ENCODE peak calls at places on chromosomes 2 and 18, in nine cellular contexts. O is tibial artery; S is stimulated activated CD4-positive, alpha-beta T cell treated with anti-CD3 and anti-CD28 coated beads, Interleukin-15, amount 100 ng/mL, for 48 hours; Q is A172; G is AG10803; P is prostate gland; X is fibroblast of pulmonary artery; B is stimulated activated CD8-positive, alpha-beta memory T cell treated with anti-CD3 and anti-CD28 coated beads, Interleukin-4, amount 100 ng/mL, for 1 hour; H is endodermal cell. D is an unnamed sample.

GRCh38 chr18:51559198-51559901 is 361.9 kb upstream of the MEX3C start:
- DNase-seq in X (no peak), B (no peak), G (no peak), O (no peak), Q (no peak), S (no peak), H (peak; percentile 61), P (no peak), D (peak; percentile 71)

GRCh38 chr18:9951022-9951859 is 37.4 kb downstream of the VAPA start:
- DNase-seq in O (no peak), B (no peak), G (peak; percentile 78), H (peak; percentile 78), Q (peak; percentile 62), S (peak; percentile 2), X (peak; percentile 81), P (no peak), D (peak; percentile 89)

GRCh38 chr2:163774862-163775261 is 39.1 kb upstream of the FIGN start:
- DNase-seq in Q (peak; percentile 84), S (no peak), X (peak; percentile 88), G (peak; percentile 88), B (no peak), P (no peak), O (no peak), H (no peak), D (no peak)

GRCh38 chr2:106057206-106057605 is 136.9 kb downstream of the UXS1 start:
- DNase-seq in H (no peak), O (no peak), X (no peak), G (no peak), Q (peak; percentile 75), P (no peak), S (no peak), B (no peak), D (peak; percentile 46)

GRCh38 chr2:231683292-231683898 is 24.9 kb upstream of the PTMA start:
- DNase-seq in X (no peak), Q (no peak), B (no peak), G (no peak), S (no peak), O (no peak), H (no peak), P (no peak), D (no peak)

GRCh38 chr18:62778976-62779869 is 63.9 kb downstream of the PHLPP1 start:
- DNase-seq in H (no peak), B (no peak), S (no peak), O (no peak), G (no peak), Q (no peak), P (no peak), X (no peak), D (peak; percentile 77)

GRCh38 chr2:105042189-105042588 is 4.3 kb downstream of the MRPS9 start:
- DNase-seq in B (no peak), O (no peak), S (no peak), H (peak; percentile 55), Q (no peak), X (no peak), P (no peak), G (no peak), D (peak; percentile 49)

GRCh38 chr2:195388024-195388423 is 269.0 kb upstream of the SLC39A10 start:
- DNase-seq in O (no peak), P (no peak), B (no peak), Q (no peak), S (no peak), H (no peak), X (no peak), G (no peak), D (no peak)

GRCh38 chr2:227761734-227762476 is 16.2 kb downstream of the SCYGR8 start:
- DNase-seq in H (no peak), Q (no peak), B (no peak), X (no peak), P (no peak), G (peak; percentile 33), O (no peak), S (no peak), D (no peak)

GRCh38 chr2:159015174-159015573 is 46.7 kb downstream of the TANC1 start:
- DNase-seq in S (no peak), O (no peak), Q (no peak), B (no peak), H (no peak), X (no peak), G (no peak), P (no peak), D (no peak)

GRCh38 chr2:61762292-61762691 is 91.6 kb downstream of the FAM161A start:
- DNase-seq in X (no peak), Q (no peak), B (no peak), G (no peak), O (no peak), H (no peak), S (peak; percentile 18), P (no peak), D (no peak)

GRCh38 chr2:144801766-144802165 is 281.8 kb upstream of the ZEB2 start:
- DNase-seq in H (peak; percentile 44), G (peak; percentile 78), B (no peak), P (no peak), S (no peak), Q (peak; percentile 84), O (no peak), X (peak; percentile 89), D (peak; percentile 60)

GRCh38 chr18:45617284-45617683 is 2.0 kb downstream of the SLC14A2 start:
- DNase-seq in P (peak; percentile 74), B (no peak), X (peak; percentile 71), G (peak; percentile 89), H (no peak), S (no peak), Q (peak; percentile 73), O (peak; percentile 93), D (no peak)

GRCh38 chr18:57446322-57446721 is 11.1 kb downstream of the ONECUT2 start:
- DNase-seq in G (no peak), Q (peak; percentile 4), O (no peak), P (no peak), B (no peak), X (peak; percentile 24), S (no peak), H (peak; percentile 85), D (peak; percentile 53)

GRCh38 chr2:160970052-160970846 is 190.0 kb upstream of the TANK start:
- DNase-seq in Q (peak; percentile 89), S (no peak), O (peak; percentile 34), P (no peak), H (peak; percentile 69), G (peak; percentile 92), X (peak; percentile 93), B (no peak), D (peak; percentile 95)

GRCh38 chr18:78305789-78306188 is 673.8 kb upstream of the SALL3 start:
- DNase-seq in S (no peak), Q (no peak), P (no peak), B (no peak), G (no peak), H (no peak), O (no peak), X (no peak), D (peak; percentile 3)

GRCh38 chr2:10034333-10035052 is 8.9 kb upstream of the KLF11 start:
- DNase-seq in H (no peak), G (no peak), X (no peak), Q (no peak), P (no peak), B (no peak), O (no peak), S (no peak), D (no peak)

GRCh38 chr2:873651-874580 is 76.7 kb upstream of the SNTG2 start:
- DNase-seq in P (no peak), S (no peak), O (no peak), G (no peak), Q (no peak), X (no peak), B (no peak), H (peak; percentile 34), D (no peak)

GRCh38 chr2:59684101-59684770 is 869.2 kb downstream of the BCL11A start:
- DNase-seq in P (no peak), S (no peak), B (no peak), Q (no peak), O (no peak), G (no peak), H (no peak), X (no peak), D (no peak)

GRCh38 chr2:239196474-239197021 is 204.3 kb downstream of the HDAC4 start:
- DNase-seq in O (peak; percentile 14), H (peak; percentile 29), P (no peak), B (no peak), X (no peak), S (no peak), G (no peak), Q (no peak), D (no peak)

GRCh38 chr2:233865838-233866237 is 2.3 kb downstream of the MSL3B start:
- DNase-seq in O (no peak), S (no peak), X (no peak), H (peak; percentile 80), G (no peak), P (no peak), Q (no peak), B (no peak), D (peak; percentile 48)

GRCh38 chr2:74554821-74555531 is 456 bp downstream of the DOK1 start:
- DNase-seq in Q (peak; percentile 41), B (no peak), G (no peak), P (no peak), X (no peak), S (no peak), O (peak; percentile 42), H (peak; percentile 85), D (peak; percentile 69)

GRCh38 chr2:15749460-15750432 is 158.1 kb downstream of the DDX1 start:
- DNase-seq in S (no peak), B (no peak), H (peak; percentile 38), O (no peak), Q (no peak), X (no peak), G (peak; percentile 4), P (no peak), D (no peak)

GRCh38 chr2:37688771-37689468 is 17.5 kb upstream of the CDC42EP3 start:
- DNase-seq in B (no peak), X (peak; percentile 95), S (no peak), P (peak; percentile 42), O (no peak), Q (peak; percentile 96), G (peak; percentile 83), H (peak; percentile 80), D (peak; percentile 97)

GRCh38 chr2:71619230-71619741 is 165.9 kb downstream of the DYSF start:
- DNase-seq in B (no peak), P (no peak), H (no peak), G (no peak), O (no peak), Q (no peak), S (no peak), X (no peak), D (no peak)

GRCh38 chr18:2083691-2084090 is 487.6 kb downstream of the METTL4 start:
- DNase-seq in Q (no peak), H (peak; percentile 80), S (no peak), X (no peak), P (no peak), B (no peak), O (no peak), G (no peak), D (peak; percentile 75)

GRCh38 chr2:81551040-81551634 is 1246.6 kb upstream of the LRRTM1 start:
- DNase-seq in H (no peak), S (no peak), G (no peak), X (no peak), Q (peak; percentile 50), O (no peak), B (no peak), P (no peak), D (no peak)

GRCh38 chr2:241842620-241843211 is 16.0 kb downstream of the PDCD1 start:
- DNase-seq in O (peak; percentile 60), B (no peak), G (no peak), Q (no peak), X (no peak), S (peak; percentile 31), H (peak; percentile 61), P (no peak), D (no peak)

GRCh38 chr2:28068098-28068497 is 177.6 kb downstream of the BABAM2 start:
- DNase-seq in P (no peak), O (no peak), B (no peak), G (peak; percentile 42), S (no peak), Q (no peak), X (no peak), H (no peak), D (no peak)

GRCh38 chr2:156423674-156424282 is 12.4 kb upstream of the GPD2 start:
- DNase-seq in P (no peak), B (no peak), H (no peak), O (no peak), Q (no peak), G (no peak), X (no peak), S (no peak), D (no peak)